ENCODE peak calls at places on chromosomes 13 and 19, in four cellular contexts. A is IMR-90, H is H9, W is H1. O is an unnamed sample. For H3K4me1 and H3K27me3, the result is how much of the 10 kb centered on the place peaks cover.

GRCh38 chr19:56321981-56322558 is 7.4 kb upstream of the ZSCAN5A start:
- DNase-seq in A (no peak), H (no peak), W (no peak), O (no peak)

GRCh38 chr19:13241321-13242104 is 91.3 kb downstream of the IER2 start:
- DNase-seq in A (no peak), H (peak), W (no peak), O (no peak)

GRCh38 chr19:41903161-41903953 is 20.4 kb downstream of the ARHGEF1 start:
- DNase-seq in A (no peak), H (no peak), W (no peak), O (no peak)

GRCh38 chr13:87999791-88000190 is 328.6 kb downstream of the SLITRK5 start:
- DNase-seq in A (no peak), H (no peak), W (no peak), O (peak)

GRCh38 chr13:51782026-51782710 is 21.8 kb downstream of the DHRS12 start:
- DNase-seq in A (no peak), H (no peak), W (no peak), O (no peak)

GRCh38 chr19:30395283-30395682 is 23.1 kb downstream of the ZNF536 start:
- DNase-seq in A (no peak), H (no peak), W (no peak), O (no peak)

GRCh38 chr13:79933389-79933788 is 407.5 kb downstream of the SPRY2 start:
- DNase-seq in A (no peak), H (no peak), W (no peak), O (no peak)

GRCh38 chr13:64289702-64290101 is 2874.1 kb upstream of the PCDH20 start:
- DNase-seq in A (no peak), H (no peak), W (no peak), O (peak)

GRCh38 chr19:20278342-20278741 is 111.3 kb downstream of the ZNF486 start:
- DNase-seq in A (no peak), H (peak), W (no peak), O (no peak)

GRCh38 chr19:1809663-1810062 is 2.4 kb downstream of the ATP8B3 start:
- DNase-seq in A (no peak), H (no peak), W (no peak), O (no peak)

GRCh38 chr13:95536629-95537241 is 15.8 kb upstream of the CLDN10 start:
- DNase-seq in A (peak), H (no peak), W (no peak), O (no peak)

GRCh38 chr13:24004971-24005370 is 107.7 kb upstream of the C1QTNF9B start:
- DNase-seq in A (no peak), H (no peak), W (no peak), O (no peak)

GRCh38 chr13:23959231-23959862 is 62.0 kb upstream of the C1QTNF9B start:
- DNase-seq in A (peak), H (no peak), W (no peak), O (no peak)

GRCh38 chr19:46866407-46867132 is 5.8 kb downstream of the ARHGAP35 start:
- DNase-seq in A (no peak), H (no peak), W (no peak), O (peak)

GRCh38 chr19:48635966-48636858 is 967 bp downstream of the DBP start:
- DNase-seq in A (no peak), H (no peak), W (no peak), O (no peak)

GRCh38 chr19:47063874-47064273 is 15.4 kb upstream of the TMEM160 start:
- DNase-seq in A (no peak), H (peak), W (no peak), O (no peak)

GRCh38 chr19:45615795-45616708 is 14.0 kb upstream of the GPR4 start:
- DNase-seq in A (peak), H (peak), W (peak), O (peak)

GRCh38 chr19:17687141-17687856 is 855 bp downstream of the UNC13A start:
- DNase-seq in A (no peak), H (peak), W (no peak), O (peak)

GRCh38 chr13:114145256-114145655 is 12.8 kb upstream of the RASA3 start:
- DNase-seq in A (no peak), H (no peak), W (no peak), O (no peak)

GRCh38 chr13:114147803-114148520 is 15.5 kb upstream of the RASA3 start:
- DNase-seq in A (no peak), H (no peak), W (no peak), O (no peak)

GRCh38 chr13:114146173-114146572 is 13.8 kb upstream of the RASA3 start:
- DNase-seq in A (no peak), H (no peak), W (no peak), O (no peak)

GRCh38 chr13:114145722-114146121 is 13.3 kb upstream of the RASA3 start:
- DNase-seq in A (no peak), H (no peak), W (no peak), O (no peak)

GRCh38 chr13:114146629-114147028 is 14.2 kb upstream of the RASA3 start:
- DNase-seq in A (no peak), H (no peak), W (no peak), O (peak)
- H3K4me1 ChIP-seq in A (under half), H (under half), W (under half), O (under half)

GRCh38 chr19:33552928-33553279 is 31.3 kb upstream of the PEPD start:
- DNase-seq in A (no peak), H (no peak), W (no peak), O (no peak)

GRCh38 chr19:33552191-33552927 is 30.8 kb upstream of the PEPD start:
- DNase-seq in A (no peak), H (no peak), W (no peak), O (no peak)

GRCh38 chr19:33553530-33554310 is 32.1 kb upstream of the PEPD start:
- DNase-seq in A (no peak), H (no peak), W (no peak), O (no peak)

GRCh38 chr19:33550741-33551140 is 29.1 kb upstream of the PEPD start:
- DNase-seq in A (no peak), H (no peak), W (no peak), O (no peak)

DNA sequence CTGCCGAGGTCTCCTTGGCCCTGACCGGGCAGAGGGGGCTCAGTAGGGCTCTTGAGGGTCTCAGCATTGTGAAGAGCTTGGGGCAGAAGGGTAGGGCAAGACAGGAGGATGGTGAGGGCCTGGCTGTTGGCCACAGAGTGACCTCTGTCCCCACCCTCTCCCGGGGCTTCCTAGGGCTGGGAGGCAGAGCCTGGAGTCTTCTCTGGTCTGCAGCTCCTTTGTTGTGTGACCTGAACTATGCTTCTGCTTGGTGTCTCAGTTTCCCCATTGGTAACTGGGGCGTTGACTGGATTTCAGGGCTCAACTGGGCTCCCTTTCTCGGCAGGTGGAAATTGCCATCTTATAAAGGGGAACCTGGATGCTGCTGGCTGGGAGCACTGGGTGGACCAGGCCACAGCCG is 30.1 kb upstream of the PEPD start:
- DNase-seq in A (no peak), H (no peak), W (no peak), O (no peak)
- H4K5ac ChIP-seq in A (no peak), H (no peak), W (no peak), O (no peak)

GRCh38 chr19:39148939-39149529 is 23.4 kb downstream of the PAK4 start:
- DNase-seq in A (no peak), H (no peak), W (no peak), O (no peak)

GRCh38 chr19:39150807-39151206 is 25.2 kb downstream of the PAK4 start:
- DNase-seq in A (no peak), H (no peak), W (no peak), O (no peak)

GRCh38 chr19:39152066-39152465 is 26.5 kb downstream of the PAK4 start:
- DNase-seq in A (no peak), H (no peak), W (no peak), O (no peak)

GRCh38 chr19:39150235-39150634 is 24.6 kb downstream of the PAK4 start:
- DNase-seq in A (no peak), H (no peak), W (no peak), O (no peak)

DNA sequence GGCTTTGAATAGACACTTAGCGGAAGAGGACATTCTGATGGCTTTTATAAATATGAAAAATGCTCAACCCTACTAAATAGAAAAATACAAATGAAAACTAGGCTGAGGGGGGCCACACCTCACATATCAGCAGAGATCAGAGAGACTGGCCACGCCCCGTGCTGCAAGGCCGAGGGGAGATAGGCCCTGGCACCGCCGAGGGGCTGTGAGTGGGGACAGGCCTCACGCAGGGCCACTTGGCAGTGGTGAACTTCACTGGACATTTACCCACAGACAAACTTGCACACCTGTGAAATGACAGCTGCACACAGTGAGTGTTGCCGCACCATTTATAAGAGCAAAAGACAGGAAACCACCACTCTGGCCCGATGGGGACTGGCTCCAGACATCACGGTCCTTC is 25.6 kb downstream of the PAK4 start:
- DNase-seq in A (no peak), H (no peak), W (no peak), O (no peak)
- H3K27me3 ChIP-seq in A (under half), H (under half), W (under half), O (under half)

GRCh38 chr13:32376642-32377418 is 51.1 kb downstream of the N4BP2L1 start:
- DNase-seq in A (no peak), H (no peak), W (no peak), O (no peak)
- H3K4me1 ChIP-seq in A (under half), H (under half), W (under half), O (under half)

DNA sequence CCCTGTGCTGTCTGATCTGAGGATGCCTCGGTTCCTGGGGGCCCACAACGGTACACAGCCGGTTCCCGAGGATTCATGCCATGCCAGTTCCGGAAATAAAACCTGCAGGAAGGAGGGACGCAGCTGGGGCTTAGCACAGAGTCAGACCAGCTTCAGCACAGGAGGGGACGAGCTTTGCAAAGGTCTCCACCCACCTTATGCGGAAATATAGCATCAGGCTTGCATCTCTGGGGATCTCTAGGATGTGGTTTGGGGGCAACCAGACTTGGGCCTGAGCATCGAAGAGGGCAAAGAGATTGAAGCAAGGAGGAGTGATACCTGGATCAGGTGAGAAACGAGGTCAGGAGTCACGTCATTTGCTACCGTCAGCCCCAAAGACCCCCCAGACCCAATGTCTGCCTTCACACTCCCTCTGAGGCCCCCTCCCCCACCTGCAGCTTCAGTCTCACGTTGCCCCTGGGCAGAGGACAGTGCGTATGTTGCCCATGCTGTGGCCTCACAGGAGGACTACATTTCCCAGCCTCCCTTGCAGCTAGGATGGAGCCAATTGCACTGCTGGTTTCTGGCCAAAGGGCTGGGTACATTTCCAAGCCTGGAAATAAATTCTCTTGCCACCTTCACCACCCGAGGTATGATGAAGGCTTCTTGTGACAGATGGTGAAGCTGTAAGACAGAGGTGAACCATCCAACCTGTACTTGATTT is 12.1 kb downstream of the TYK2 start:
- DNase-seq in A (no peak), H (no peak), W (no peak), O (no peak)
- H4K5ac ChIP-seq in A (no peak), H (no peak), W (no peak), O (no peak)

GRCh38 chr19:58353717-58354477 is 605 bp upstream of the A1BG start:
- DNase-seq in A (no peak), H (no peak), W (no peak), O (no peak)
- H3K27me3 ChIP-seq in A (under half), H (under half), W (under half), O (under half)